ENCODE peak calls at places on chromosome 14, in four cellular contexts. S, Z, A and R are unnamed samples.

GRCh38 chr14:26811756-26812305 is 214.0 kb upstream of the NOVA1 start:
- DNase-seq in Z (no peak), A (no peak), S (no peak), R (no peak)

GRCh38 chr14:69928111-69928523 is 48.9 kb downstream of the SMOC1 start:
- DNase-seq in Z (no peak), A (no peak), S (no peak), R (peak; percentile 82)

GRCh38 chr14:61233436-61233956 is 47.6 kb downstream of the TMEM30B start:
- DNase-seq in A (no peak), Z (no peak), S (no peak), R (peak; percentile 25)

GRCh38 chr14:89540830-89541470 is 123.9 kb upstream of the FOXN3 start:
- DNase-seq in S (no peak), Z (no peak), A (no peak), R (peak; percentile 32)

GRCh38 chr14:100726467-100726811 is 253 bp upstream of the DLK1 start:
- DNase-seq in A (no peak), Z (no peak), S (no peak), R (no peak)

GRCh38 chr14:53526190-53526589 is 373.1 kb upstream of the DDHD1 start:
- DNase-seq in S (no peak), Z (no peak), A (no peak), R (no peak)

GRCh38 chr14:104891121-104891551 is 26.1 kb downstream of the CEP170B start:
- DNase-seq in Z (no peak), A (no peak), S (no peak), R (no peak)

GRCh38 chr14:23033801-23034497 is 751 bp downstream of the PSMB5 start:
- DNase-seq in S (no peak), A (no peak), Z (no peak), R (no peak)

GRCh38 chr14:60622210-60622919 is 26.9 kb downstream of the SIX1 start:
- DNase-seq in Z (no peak), S (no peak), A (no peak), R (no peak)

GRCh38 chr14:32933943-32934890 is 4.5 kb upstream of the NPAS3 start:
- DNase-seq in A (peak; percentile 66), S (no peak), Z (no peak), R (no peak)

GRCh38 chr14:69268763-69269162 is 8.8 kb downstream of the GALNT16 start:
- DNase-seq in S (no peak), Z (no peak), A (no peak), R (peak; percentile 44)

GRCh38 chr14:34981743-34982420 is 910 bp upstream of the SRP54 start:
- DNase-seq in S (peak; percentile 26), Z (no peak), A (no peak), R (no peak)

GRCh38 chr14:74917646-74918081 is 5.4 kb downstream of the RPS6KL1 start:
- DNase-seq in A (no peak), S (no peak), Z (no peak), R (no peak)

GRCh38 chr14:74400919-74401503 is 25.0 kb downstream of the SYNDIG1L start:
- DNase-seq in A (no peak), S (no peak), Z (no peak), R (no peak)

GRCh38 chr14:100076630-100077029 is 11.4 kb downstream of the EVL start:
- DNase-seq in A (no peak), Z (peak; percentile 18), S (no peak), R (no peak)

GRCh38 chr14:105064721-105065143 is 498 bp downstream of the GPR132 start:
- DNase-seq in S (no peak), Z (no peak), A (no peak), R (no peak)

GRCh38 chr14:72262771-72263170 is 330.5 kb downstream of the RGS6 start:
- DNase-seq in S (no peak), A (no peak), Z (no peak), R (no peak)

GRCh38 chr14:105019861-105020814 is 745 bp downstream of the CDCA4 start:
- DNase-seq in Z (peak; percentile 21), A (peak; percentile 59), S (no peak), R (peak; percentile 55)

GRCh38 chr14:21072781-21073339 is 2.8 kb downstream of the ARHGEF40 start:
- DNase-seq in S (no peak), A (no peak), Z (no peak), R (no peak)

GRCh38 chr14:90443161-90444076 is 46.6 kb downstream of the CALM1 start:
- DNase-seq in A (no peak), Z (no peak), S (no peak), R (no peak)

GRCh38 chr14:92577321-92577742 is 63.8 kb downstream of the RIN3 start:
- DNase-seq in A (no peak), Z (no peak), S (no peak), R (no peak)

GRCh38 chr14:85516239-85517112 is 13.5 kb upstream of the FLRT2 start:
- DNase-seq in Z (no peak), S (no peak), A (no peak), R (peak; percentile 85)

GRCh38 chr14:82419933-82420332 is 886.3 kb upstream of the SEL1L start:
- DNase-seq in Z (no peak), S (no peak), A (no peak), R (no peak)

GRCh38 chr14:32010561-32011188 is 66.4 kb upstream of the ARHGAP5 start:
- DNase-seq in A (no peak), Z (peak; percentile 37), S (peak; percentile 73), R (peak; percentile 26)

GRCh38 chr14:50871914-50872732 is at the start of gene ABHD12B:
- DNase-seq in A (peak; percentile 60), S (no peak), Z (no peak), R (no peak)

GRCh38 chr14:59358105-59358504 is 107.1 kb downstream of the GPR135 start:
- DNase-seq in S (peak; percentile 24), A (no peak), Z (no peak), R (no peak)
- TF ChIP-seq POLR2AphosphoS5 in S (no peak), A (no peak), Z (no peak), R (no peak)

GRCh38 chr14:77369280-77369679 is 7.6 kb downstream of the TMED8 start:
- DNase-seq in S (no peak), A (no peak), Z (no peak), R (no peak)
- H3K4me2 ChIP-seq in S (no peak overlapping the region), A (no peak overlapping the region), Z (no peak overlapping the region), R (no peak overlapping the region)

GRCh38 chr14:102793531-102794328 is 16.5 kb downstream of the TRAF3 start:
- DNase-seq in A (no peak), S (no peak), Z (no peak), R (no peak)
- TF ChIP-seq POLR2AphosphoS5 in A (no peak), S (no peak), Z (no peak), R (no peak)

DNA sequence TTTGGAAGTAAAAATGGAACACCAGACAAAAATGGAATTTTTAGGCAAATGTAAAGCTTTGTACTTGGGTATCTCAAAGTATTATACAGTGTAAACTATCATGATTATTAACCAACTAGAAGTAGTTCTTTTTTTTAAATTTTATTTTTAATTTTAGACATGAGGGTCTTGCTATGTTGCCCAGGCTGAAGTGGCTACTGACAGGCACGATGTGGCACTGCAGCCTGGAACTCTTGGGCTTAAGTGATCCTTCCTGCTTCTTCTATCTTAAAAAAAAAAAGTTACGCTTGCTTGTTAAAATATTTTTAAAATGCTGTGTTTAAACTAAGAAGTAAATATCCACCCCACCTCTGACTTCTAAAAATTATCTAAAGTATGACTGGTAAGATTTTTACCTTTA is 1.9 kb upstream of the FUT8 start:
- DNase-seq in Z (no peak), S (no peak), A (no peak), R (no peak)
- H3K4me2 ChIP-seq in Z (no peak overlapping the region), S (peak overlapping the region; percentile 98), A (no peak overlapping the region), R (no peak overlapping the region)